ENCODE peak calls at places on chromosomes 6 and 20, in seven cellular contexts. One of them, this sample, is unnamed.

GRCh38 chr20:53579581-53580375 is 13.9 kb downstream of the ZNF217 start:
- DNase-seq in mesendoderm: no peak
- DNase-seq in neuronal stem cell: no peak
- DNase-seq in H1: no peak
- DNase-seq in IMR-90: peak
- DNase-seq in H9: no peak
- DNase-seq in mesenchymal stem cell: peak
- DNase-seq in this sample: peak

GRCh38 chr20:37347347-37347823 is 1.4 kb downstream of the SRC start:
- DNase-seq in mesendoderm: no peak
- DNase-seq in neuronal stem cell: no peak
- DNase-seq in H1: no peak
- DNase-seq in IMR-90: no peak
- DNase-seq in H9: no peak
- DNase-seq in mesenchymal stem cell: no peak
- DNase-seq in this sample: no peak

GRCh38 chr20:64184795-64185194 is 20.5 kb downstream of the MYT1 start:
- DNase-seq in mesendoderm: no peak
- DNase-seq in neuronal stem cell: no peak
- DNase-seq in H1: no peak
- DNase-seq in IMR-90: no peak
- DNase-seq in H9: no peak
- DNase-seq in mesenchymal stem cell: no peak
- DNase-seq in this sample: no peak

GRCh38 chr6:95578106-95578410 is 723 bp downstream of the MANEA start:
- DNase-seq in mesendoderm: no peak
- DNase-seq in neuronal stem cell: no peak
- DNase-seq in H1: no peak
- DNase-seq in IMR-90: peak
- DNase-seq in H9: no peak
- DNase-seq in mesenchymal stem cell: no peak
- DNase-seq in this sample: no peak

GRCh38 chr6:14727494-14728395 is 518.1 kb upstream of the JARID2 start:
- DNase-seq in mesendoderm: no peak
- DNase-seq in neuronal stem cell: no peak
- DNase-seq in H1: no peak
- DNase-seq in IMR-90: no peak
- DNase-seq in H9: no peak
- DNase-seq in mesenchymal stem cell: peak
- DNase-seq in this sample: no peak

GRCh38 chr6:340181-340955 is 48.1 kb downstream of the DUSP22 start:
- DNase-seq in mesendoderm: no peak
- DNase-seq in neuronal stem cell: no peak
- DNase-seq in H1: no peak
- DNase-seq in IMR-90: no peak
- DNase-seq in H9: no peak
- DNase-seq in mesenchymal stem cell: no peak
- DNase-seq in this sample: no peak

GRCh38 chr6:52640170-52640569 is 30.7 kb upstream of the TMEM14A start:
- DNase-seq in mesendoderm: no peak
- DNase-seq in neuronal stem cell: no peak
- DNase-seq in H1: no peak
- DNase-seq in IMR-90: peak
- DNase-seq in H9: no peak
- DNase-seq in mesenchymal stem cell: no peak
- DNase-seq in this sample: no peak

GRCh38 chr20:63178889-63179751 is 36.8 kb downstream of the YTHDF1 start:
- DNase-seq in mesendoderm: peak
- DNase-seq in neuronal stem cell: peak
- DNase-seq in H1: no peak
- DNase-seq in IMR-90: peak
- DNase-seq in H9: peak
- DNase-seq in mesenchymal stem cell: peak
- DNase-seq in this sample: peak

GRCh38 chr6:30463651-30464618 is 25.4 kb upstream of the HLA-E start:
- DNase-seq in mesendoderm: no peak
- DNase-seq in neuronal stem cell: no peak
- DNase-seq in H1: no peak
- DNase-seq in IMR-90: peak
- DNase-seq in H9: no peak
- DNase-seq in mesenchymal stem cell: peak
- DNase-seq in this sample: no peak

GRCh38 chr20:17648306-17648646 is 33.8 kb downstream of the RRBP1 start:
- DNase-seq in mesendoderm: no peak
- DNase-seq in neuronal stem cell: no peak
- DNase-seq in H1: no peak
- DNase-seq in IMR-90: no peak
- DNase-seq in H9: no peak
- DNase-seq in mesenchymal stem cell: peak
- DNase-seq in this sample: no peak

GRCh38 chr6:13334953-13335352 is 6.6 kb upstream of the TBC1D7 start:
- DNase-seq in mesendoderm: peak
- DNase-seq in neuronal stem cell: no peak
- DNase-seq in H1: no peak
- DNase-seq in IMR-90: no peak
- DNase-seq in H9: no peak
- DNase-seq in mesenchymal stem cell: no peak
- DNase-seq in this sample: no peak

GRCh38 chr20:32329817-32330554 is 28.1 kb upstream of the ASXL1 start:
- DNase-seq in mesendoderm: no peak
- DNase-seq in neuronal stem cell: no peak
- DNase-seq in H1: no peak
- DNase-seq in IMR-90: no peak
- DNase-seq in H9: no peak
- DNase-seq in mesenchymal stem cell: no peak
- DNase-seq in this sample: no peak

GRCh38 chr6:42095776-42096541 is 45.6 kb downstream of the TAF8 start:
- DNase-seq in mesendoderm: peak
- DNase-seq in neuronal stem cell: no peak
- DNase-seq in H1: no peak
- DNase-seq in IMR-90: no peak
- DNase-seq in H9: peak
- DNase-seq in mesenchymal stem cell: no peak
- DNase-seq in this sample: no peak

GRCh38 chr6:123849406-123849805 is 45.7 kb downstream of the NKAIN2 start:
- DNase-seq in mesendoderm: no peak
- DNase-seq in neuronal stem cell: no peak
- DNase-seq in H1: no peak
- DNase-seq in IMR-90: no peak
- DNase-seq in H9: no peak
- DNase-seq in mesenchymal stem cell: no peak
- DNase-seq in this sample: no peak

GRCh38 chr6:71394001-71394432 is 105.4 kb downstream of the OGFRL1 start:
- DNase-seq in mesendoderm: no peak
- DNase-seq in neuronal stem cell: no peak
- DNase-seq in H1: no peak
- DNase-seq in IMR-90: peak
- DNase-seq in H9: no peak
- DNase-seq in mesenchymal stem cell: peak
- DNase-seq in this sample: peak

DNA sequence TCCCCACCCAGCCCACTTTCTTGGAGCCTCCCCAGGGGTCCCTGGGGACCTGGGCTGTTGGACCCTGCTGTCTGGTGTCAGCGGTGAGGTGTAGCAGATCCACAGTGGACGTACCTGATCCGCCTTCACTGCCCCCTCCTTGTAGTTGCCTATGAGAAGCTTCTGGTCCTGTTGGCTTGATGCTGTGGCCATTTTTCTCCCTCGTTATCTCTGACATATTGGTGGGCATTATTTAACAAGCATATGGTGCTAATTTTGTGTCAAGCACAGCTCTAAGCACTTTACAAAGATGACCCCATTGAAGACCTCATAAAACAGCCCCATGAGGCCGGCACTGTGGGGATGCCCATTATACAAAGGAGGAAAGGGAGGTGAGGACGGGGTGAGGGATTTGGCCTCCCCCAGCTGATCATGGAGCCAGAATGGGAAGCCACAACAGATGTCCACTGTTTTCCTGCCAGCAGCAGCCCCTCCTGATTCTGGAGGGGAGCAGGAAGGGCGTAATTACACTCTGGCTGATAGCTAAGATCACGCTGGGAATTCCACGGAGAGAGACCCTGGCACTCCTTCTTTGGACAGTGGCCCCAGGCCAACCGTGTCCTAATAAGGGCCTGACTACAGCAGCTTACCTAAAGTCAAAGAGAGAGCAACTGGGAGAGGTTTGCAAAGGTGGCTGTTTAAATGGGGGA is 628.3 kb downstream of the CDH26 start:
- DNase-seq in mesendoderm: peak
- DNase-seq in neuronal stem cell: no peak
- DNase-seq in H1: no peak
- DNase-seq in IMR-90: no peak
- DNase-seq in H9: no peak
- DNase-seq in mesenchymal stem cell: no peak
- DNase-seq in this sample: no peak
- H3K18ac ChIP-seq in mesendoderm: no peak
- H3K18ac ChIP-seq in neuronal stem cell: peak
- H3K18ac ChIP-seq in H1: no peak
- H3K18ac ChIP-seq in IMR-90: no peak
- H3K18ac ChIP-seq in H9: no peak
- H3K18ac ChIP-seq in mesenchymal stem cell: no peak
- H3K18ac ChIP-seq in this sample: no peak

DNA sequence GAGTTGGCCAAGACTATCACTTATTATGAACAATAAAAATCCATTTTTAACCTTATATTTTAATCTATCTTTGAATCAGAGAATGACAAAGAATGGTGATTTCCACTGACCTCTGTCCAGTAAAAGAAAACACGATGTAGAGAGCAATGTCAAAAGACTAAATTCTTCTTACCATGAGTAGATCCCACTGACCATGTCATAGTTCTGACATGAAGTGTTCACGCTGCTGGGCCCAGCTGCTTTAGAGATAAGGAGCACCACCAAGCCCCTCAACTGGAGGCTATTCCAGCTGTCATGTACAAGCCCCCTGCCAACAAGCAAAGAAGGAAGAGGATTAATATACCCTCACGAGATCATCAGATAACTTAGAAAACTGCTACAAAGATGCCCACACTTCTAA is 125.3 kb downstream of the PDSS2 start:
- DNase-seq in mesendoderm: no peak
- DNase-seq in neuronal stem cell: no peak
- DNase-seq in H1: no peak
- DNase-seq in IMR-90: no peak
- DNase-seq in H9: no peak
- DNase-seq in mesenchymal stem cell: no peak
- DNase-seq in this sample: peak
- H3K4ac ChIP-seq in mesendoderm: no peak
- H3K4ac ChIP-seq in neuronal stem cell: no peak
- H3K4ac ChIP-seq in H1: no peak
- H3K4ac ChIP-seq in IMR-90: no peak
- H3K4ac ChIP-seq in H9: no peak
- H3K4ac ChIP-seq in mesenchymal stem cell: no peak
- H3K4ac ChIP-seq in this sample: no peak

GRCh38 chr6:160054913-160055312 is 66.7 kb upstream of the SLC22A1 start:
- DNase-seq in mesendoderm: no peak
- DNase-seq in neuronal stem cell: no peak
- DNase-seq in H1: no peak
- DNase-seq in IMR-90: no peak
- DNase-seq in H9: no peak
- DNase-seq in mesenchymal stem cell: no peak
- DNase-seq in this sample: no peak

GRCh38 chr6:160055378-160055777 is 66.2 kb upstream of the SLC22A1 start:
- DNase-seq in mesendoderm: no peak
- DNase-seq in neuronal stem cell: no peak
- DNase-seq in H1: no peak
- DNase-seq in IMR-90: no peak
- DNase-seq in H9: no peak
- DNase-seq in mesenchymal stem cell: no peak
- DNase-seq in this sample: no peak

GRCh38 chr6:160057080-160057479 is 64.5 kb upstream of the SLC22A1 start:
- DNase-seq in mesendoderm: no peak
- DNase-seq in neuronal stem cell: no peak
- DNase-seq in H1: no peak
- DNase-seq in IMR-90: no peak
- DNase-seq in H9: no peak
- DNase-seq in mesenchymal stem cell: no peak
- DNase-seq in this sample: no peak

GRCh38 chr6:160055813-160056212 is 65.8 kb upstream of the SLC22A1 start:
- DNase-seq in mesendoderm: no peak
- DNase-seq in neuronal stem cell: no peak
- DNase-seq in H1: no peak
- DNase-seq in IMR-90: no peak
- DNase-seq in H9: no peak
- DNase-seq in mesenchymal stem cell: peak
- DNase-seq in this sample: no peak

DNA sequence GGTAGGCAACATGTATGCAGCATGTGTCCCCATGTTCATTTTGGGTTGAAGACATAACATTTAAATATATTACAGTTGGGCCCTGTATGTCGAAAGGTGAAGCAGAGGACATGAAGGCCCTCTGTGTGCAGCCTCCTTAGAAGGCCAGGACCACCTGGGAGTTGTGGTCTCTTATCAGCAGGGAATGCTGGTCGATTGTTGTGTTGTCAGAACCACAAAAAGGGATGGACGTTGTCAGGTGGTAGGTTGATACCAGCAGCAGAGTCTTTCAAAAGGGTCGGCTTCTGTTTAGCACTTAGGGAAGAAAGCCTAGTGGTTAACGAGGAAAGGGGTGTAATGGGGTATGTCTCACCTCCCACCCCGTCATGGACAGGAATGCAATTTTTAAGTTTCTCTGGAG is 67.3 kb upstream of the SLC22A1 start:
- DNase-seq in mesendoderm: no peak
- DNase-seq in neuronal stem cell: no peak
- DNase-seq in H1: no peak
- DNase-seq in IMR-90: no peak
- DNase-seq in H9: no peak
- DNase-seq in mesenchymal stem cell: no peak
- DNase-seq in this sample: no peak
- H2AK5ac ChIP-seq in mesendoderm: no peak
- H2AK5ac ChIP-seq in neuronal stem cell: no peak
- H2AK5ac ChIP-seq in H1: no peak
- H2AK5ac ChIP-seq in IMR-90: no peak
- H2AK5ac ChIP-seq in H9: no peak
- H2AK5ac ChIP-seq in mesenchymal stem cell: no peak
- H2AK5ac ChIP-seq in this sample: no peak

DNA sequence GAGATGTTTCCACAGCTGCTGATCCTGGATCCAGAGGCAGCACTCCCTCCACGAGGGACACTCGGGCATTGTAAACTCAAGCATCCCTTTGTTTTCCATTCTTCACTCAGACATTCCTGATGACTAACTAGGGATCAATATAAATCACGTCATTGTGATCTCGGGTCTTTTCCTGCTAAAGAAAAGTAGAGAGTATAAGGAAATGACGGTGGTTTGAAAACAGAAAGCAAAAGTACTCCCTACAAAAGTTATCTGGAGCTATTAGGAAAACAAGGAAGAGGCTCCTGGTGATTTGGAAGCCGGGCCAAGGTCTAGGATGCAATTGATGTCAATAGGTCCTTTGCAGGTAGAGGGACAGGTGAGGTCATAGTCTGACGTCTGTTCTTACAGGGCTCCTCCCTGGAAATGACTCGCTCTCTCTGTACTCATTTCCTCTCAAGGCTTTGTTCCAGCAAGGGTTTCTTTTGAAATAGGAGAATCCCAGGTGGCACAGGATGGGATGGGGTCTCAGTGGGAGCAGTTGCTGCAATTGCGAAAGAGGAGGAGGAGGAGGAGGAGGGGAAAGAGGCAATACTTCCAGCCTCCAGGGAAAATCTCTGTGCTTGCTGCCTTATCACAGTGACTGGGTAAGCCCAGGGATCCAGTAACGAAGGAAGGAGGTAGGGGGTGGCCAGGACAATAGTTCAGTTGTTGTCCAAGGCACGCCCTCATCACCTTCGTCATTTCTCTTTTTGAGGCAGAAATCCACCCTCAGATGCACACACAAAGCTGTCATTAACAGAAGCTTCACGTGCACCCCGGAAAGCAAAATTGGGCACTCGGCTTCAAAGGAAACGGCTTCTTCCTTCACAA is 222.9 kb downstream of the LY86 start:
- DNase-seq in mesendoderm: peak
- DNase-seq in neuronal stem cell: no peak
- DNase-seq in H1: peak
- DNase-seq in IMR-90: peak
- DNase-seq in H9: peak
- DNase-seq in mesenchymal stem cell: peak
- DNase-seq in this sample: peak
- H3K18ac ChIP-seq in mesendoderm: no peak
- H3K18ac ChIP-seq in neuronal stem cell: no peak
- H3K18ac ChIP-seq in H1: no peak
- H3K18ac ChIP-seq in IMR-90: peak
- H3K18ac ChIP-seq in H9: peak
- H3K18ac ChIP-seq in mesenchymal stem cell: peak
- H3K18ac ChIP-seq in this sample: no peak